ENCODE peak calls at places on chromosome 1, in nine cellular contexts. P, G, T, L, V, M, Y, C and J are unnamed samples.
A peak's percentile ranks its signal among the peaks of the same experiment; 100 is the strongest.

GRCh38 chr1:53734650-53735211 is 4.2 kb downstream of the GLIS1 start:
- DNase-seq in Y (no peak), P (no peak), C (no peak), V (no peak), T (no peak), L (peak; percentile 67), M (peak; percentile 63), G (no peak), J (peak; percentile 89)

GRCh38 chr1:185646202-185646683 is 87.9 kb upstream of the HMCN1 start:
- DNase-seq in L (peak; percentile 98), G (peak; percentile 99), M (peak; percentile 99), V (peak; percentile 73), P (no peak), C (no peak), Y (peak; percentile 64), T (no peak), J (peak; percentile 98)

GRCh38 chr1:248858096-248858890 is 592 bp downstream of the ZNF692 start:
- DNase-seq in M (peak; percentile 58), P (peak; percentile 69), L (peak; percentile 64), C (peak; percentile 86), T (peak; percentile 86), V (peak; percentile 53), Y (peak; percentile 76), G (peak; percentile 72), J (no peak)

GRCh38 chr1:15388201-15388880 is 21.3 kb upstream of the EFHD2 start:
- DNase-seq in Y (no peak), G (no peak), M (no peak), T (no peak), C (no peak), P (no peak), L (no peak), V (no peak), J (no peak)

GRCh38 chr1:77218477-77219165 is 609 bp downstream of the PIGK start:
- DNase-seq in C (no peak), V (no peak), M (peak; percentile 30), G (no peak), P (no peak), Y (no peak), L (no peak), T (no peak), J (no peak)

GRCh38 chr1:7346070-7346596 is 425.0 kb upstream of the VAMP3 start:
- DNase-seq in T (no peak), V (no peak), Y (no peak), M (no peak), G (no peak), P (no peak), C (no peak), L (no peak), J (no peak)

GRCh38 chr1:43381609-43382008 is 8.0 kb downstream of the MED8 start:
- DNase-seq in G (no peak), V (no peak), T (no peak), M (no peak), Y (no peak), P (no peak), C (no peak), L (no peak), J (no peak)

GRCh38 chr1:162892916-162893714 is 32.1 kb upstream of the CCDC190 start:
- DNase-seq in P (no peak), C (no peak), M (peak; percentile 74), T (no peak), L (no peak), G (peak; percentile 52), V (no peak), Y (no peak), J (no peak)

GRCh38 chr1:27961646-27962221 is 2.0 kb downstream of the XKR8 start:
- DNase-seq in V (no peak), L (no peak), M (no peak), T (no peak), Y (no peak), P (no peak), C (no peak), G (no peak), J (no peak)

GRCh38 chr1:27957655-27958054 is 2.1 kb upstream of the XKR8 start:
- DNase-seq in P (no peak), Y (no peak), M (no peak), G (no peak), L (no peak), T (no peak), C (no peak), V (no peak), J (no peak)

GRCh38 chr1:27960762-27961645 is 1.2 kb downstream of the XKR8 start:
- DNase-seq in M (no peak), C (no peak), P (no peak), G (peak; percentile 22), T (peak; percentile 71), L (no peak), V (no peak), Y (no peak), J (no peak)

GRCh38 chr1:27958513-27958912 is 1.3 kb upstream of the XKR8 start:
- DNase-seq in M (no peak), G (no peak), C (no peak), L (no peak), P (no peak), V (no peak), T (no peak), Y (no peak), J (no peak)

GRCh38 chr1:27959792-27960603 is at the start of gene XKR8:
- DNase-seq in L (peak; percentile 71), P (peak; percentile 85), Y (peak; percentile 80), M (peak; percentile 72), V (peak; percentile 85), C (peak; percentile 73), T (peak; percentile 90), G (peak; percentile 74), J (no peak)
- TF ChIP-seq CTCF in L (peak; percentile 44), P (peak; percentile 51), Y (peak; percentile 42), M (peak; percentile 16), V (peak; percentile 35), C (peak; percentile 48), T (peak; percentile 17), G (peak; percentile 41), J (peak; percentile 46)

GRCh38 chr1:205918955-205919746 is 24.1 kb downstream of the SLC26A9 start:
- DNase-seq in L (peak; percentile 83), M (peak; percentile 92), V (peak; percentile 82), C (peak; percentile 75), T (peak; percentile 90), P (peak; percentile 71), Y (peak; percentile 83), G (peak; percentile 85), J (no peak)
- H3K4me3 ChIP-seq in L (no peak overlapping the region), M (no peak overlapping the region), V (no peak overlapping the region), C (no peak overlapping the region), T (no peak overlapping the region), P (peak overlapping the region; percentile 26), Y (no peak overlapping the region), G (no peak overlapping the region), J (no peak overlapping the region)

GRCh38 chr1:107142370-107142668 is 1.5 kb downstream of the NTNG1 start:
- DNase-seq in T (no peak), C (no peak), Y (no peak), P (no peak), G (no peak), M (no peak), L (no peak), V (no peak), J (no peak)

GRCh38 chr1:107138767-107139445 is 1.9 kb upstream of the NTNG1 start:
- DNase-seq in M (no peak), C (no peak), V (no peak), P (no peak), L (peak; percentile 66), G (no peak), T (no peak), Y (no peak), J (no peak)

GRCh38 chr1:107139833-107140702 is 771 bp upstream of the NTNG1 start:
- DNase-seq in M (peak; percentile 35), V (no peak), L (peak; percentile 78), G (peak; percentile 3), P (no peak), C (no peak), Y (peak; percentile 32), T (peak; percentile 64), J (no peak)

GRCh38 chr1:107140703-107141490 is at the start of gene NTNG1:
- DNase-seq in V (no peak), Y (no peak), L (peak; percentile 28), G (no peak), T (no peak), M (no peak), P (no peak), C (no peak), J (no peak)

DNA sequence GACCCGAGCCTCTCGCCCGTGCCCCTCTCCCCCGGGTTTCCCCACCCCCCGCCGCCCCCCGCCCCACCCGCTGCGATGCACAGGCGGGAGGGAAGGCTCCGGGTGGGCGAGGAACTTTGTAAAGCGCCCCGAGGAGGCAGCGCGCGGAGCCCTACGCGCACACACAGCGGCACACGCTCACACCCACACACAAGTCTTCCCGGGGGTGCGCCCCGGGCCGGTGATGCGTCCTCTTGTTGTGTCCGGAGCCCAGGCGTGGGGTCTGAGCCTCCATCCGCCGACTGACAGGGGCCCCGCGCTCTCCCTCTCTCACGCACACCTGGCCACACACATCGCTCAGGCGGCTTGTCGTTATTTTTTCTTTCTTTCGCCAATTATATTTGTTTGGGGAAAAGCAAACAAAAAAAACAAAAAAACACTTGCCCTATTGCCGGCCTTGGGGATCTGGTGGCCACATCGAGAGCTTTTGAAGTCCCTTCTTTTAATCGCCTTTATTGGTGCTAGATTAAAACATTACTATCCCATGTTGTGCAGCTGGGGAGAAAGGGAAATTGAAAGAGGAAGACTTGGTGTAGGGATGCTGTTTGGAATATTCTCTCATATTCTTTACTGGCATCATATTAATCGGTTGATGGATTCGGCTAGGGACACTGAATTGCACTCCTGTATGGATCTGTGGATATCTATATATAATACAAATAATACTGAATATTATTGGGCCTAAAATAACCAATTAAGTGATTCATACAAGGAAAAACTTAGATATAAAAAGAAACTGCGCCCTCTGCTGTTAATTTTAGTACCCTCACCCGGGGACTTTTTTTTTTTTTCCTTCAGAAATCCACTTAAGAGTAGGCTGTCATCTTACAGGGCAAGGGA is 891 bp downstream of the NTNG1 start:
- DNase-seq in V (no peak), P (peak; percentile 5), L (peak; percentile 87), C (no peak), M (peak; percentile 66), Y (no peak), T (no peak), G (peak; percentile 65), J (peak; percentile 32)
- TF ChIP-seq CTCF in V (peak; percentile 70), P (peak; percentile 73), L (peak; percentile 53), C (peak; percentile 41), M (peak; percentile 61), Y (no peak), T (no peak), G (peak; percentile 38), J (peak; percentile 62)

GRCh38 chr1:24503003-24503751 is 541 bp downstream of the RCAN3 start:
- DNase-seq in T (no peak), G (no peak), P (peak; percentile 27), L (no peak), M (no peak), V (peak; percentile 27), Y (no peak), C (no peak), J (no peak)

GRCh38 chr1:24505816-24506215 is 3.2 kb downstream of the RCAN3 start:
- DNase-seq in G (no peak), C (no peak), V (no peak), T (no peak), Y (no peak), P (no peak), L (no peak), M (no peak), J (no peak)

GRCh38 chr1:24502168-24503002 is at the start of gene RCAN3:
- DNase-seq in G (peak; percentile 40), C (peak; percentile 90), V (peak; percentile 87), M (peak; percentile 68), T (peak; percentile 77), P (peak; percentile 89), L (peak; percentile 83), Y (peak; percentile 85), J (no peak)

GRCh38 chr1:24504560-24504959 is 1.9 kb downstream of the RCAN3 start:
- DNase-seq in Y (no peak), V (no peak), L (no peak), P (no peak), T (no peak), M (no peak), G (no peak), C (no peak), J (no peak)

GRCh38 chr1:24503870-24504523 is 1.4 kb downstream of the RCAN3 start:
- DNase-seq in T (no peak), V (no peak), M (no peak), P (no peak), L (no peak), C (no peak), G (no peak), Y (no peak), J (no peak)
- H3K4me3 ChIP-seq in T (peak overlapping the region; percentile 70), V (no peak overlapping the region), M (no peak overlapping the region), P (peak overlapping the region; percentile 76), L (peak overlapping the region; percentile 76), C (peak overlapping the region; percentile 74), G (no peak overlapping the region), Y (no peak overlapping the region), J (no peak overlapping the region)